ENCODE peak calls at places on chromosomes 6 and 20, in five cellular contexts. C is HepG2; I is effector memory CD4-positive, alpha-beta T cell; X is astrocyte; F is sigmoid colon. B is an unnamed sample. For H3K27me3, the result is how much of the 10 kb centered on the place peaks cover.

GRCh38 chr6:79718509-79719247 is 87.5 kb downstream of the SH3BGRL2 start:
- DNase-seq in F (no peak), X (peak), C (no peak), I (no peak), B (peak)

GRCh38 chr6:42010185-42010872 is 40.0 kb upstream of the TAF8 start:
- DNase-seq in I (no peak), X (no peak), F (no peak), C (no peak), B (no peak)

GRCh38 chr6:160273196-160273595 is 14.6 kb upstream of the SLC22A2 start:
- DNase-seq in C (no peak), X (no peak), I (no peak), F (no peak), B (no peak)

GRCh38 chr20:44646023-44646640 is 5.4 kb downstream of the ADA start:
- DNase-seq in F (no peak), I (no peak), X (peak), C (no peak), B (no peak)

GRCh38 chr20:35968930-35969329 is 540 bp downstream of the CNBD2 start:
- DNase-seq in C (no peak), F (no peak), I (no peak), X (no peak), B (no peak)

GRCh38 chr6:28220164-28221133 is 4.6 kb upstream of the ZSCAN9 start:
- DNase-seq in I (no peak), C (no peak), X (peak), F (no peak), B (no peak)

GRCh38 chr6:119443993-119444641 is 94.6 kb upstream of the MAN1A1 start:
- DNase-seq in X (peak), C (no peak), I (no peak), F (no peak), B (peak)

GRCh38 chr6:166341464-166341863 is 881 bp downstream of the SFT2D1 start:
- DNase-seq in I (no peak), X (no peak), F (no peak), C (no peak), B (no peak)

GRCh38 chr6:156827382-156827781 is 50.2 kb downstream of the ARID1B start:
- DNase-seq in C (no peak), X (no peak), F (no peak), I (no peak), B (no peak)

GRCh38 chr6:157496534-157497095 is 115.6 kb downstream of the ZDHHC14 start:
- DNase-seq in F (no peak), I (no peak), C (no peak), X (no peak), B (no peak)

GRCh38 chr6:56073315-56073714 is 174.1 kb downstream of the COL21A1 start:
- DNase-seq in F (no peak), C (no peak), I (no peak), X (no peak), B (peak)

GRCh38 chr6:31042801-31043200 is 32.5 kb downstream of the MUC22 start:
- DNase-seq in X (peak), I (no peak), F (no peak), C (peak), B (peak)

GRCh38 chr6:167918507-167919278 is 78.8 kb upstream of the KIF25 start:
- DNase-seq in X (no peak), F (no peak), C (no peak), I (no peak), B (no peak)

GRCh38 chr6:88443554-88443953 is 277.4 kb upstream of the CNR1 start:
- DNase-seq in C (no peak), I (no peak), F (no peak), X (no peak), B (no peak)

GRCh38 chr6:45160305-45160704 is 167.8 kb upstream of the RUNX2 start:
- DNase-seq in I (no peak), F (no peak), X (no peak), C (no peak), B (no peak)

GRCh38 chr6:147922764-147923163 is 414.3 kb downstream of the SAMD5 start:
- DNase-seq in X (no peak), I (no peak), F (no peak), C (no peak), B (no peak)

GRCh38 chr6:21836772-21837460 is 243.4 kb downstream of the SOX4 start:
- DNase-seq in I (no peak), C (no peak), F (no peak), X (no peak), B (no peak)

GRCh38 chr20:57480444-57481152 is 44.3 kb downstream of the CTCFL start:
- DNase-seq in X (no peak), F (peak), I (no peak), C (no peak), B (no peak)

GRCh38 chr6:13917141-13917540 is 7.6 kb upstream of the RNF182 start:
- DNase-seq in X (no peak), F (no peak), I (no peak), C (no peak), B (peak)

GRCh38 chr6:81561071-81561564 is 191.4 kb downstream of the TENT5A start:
- DNase-seq in F (no peak), C (peak), I (no peak), X (peak), B (no peak)

GRCh38 chr20:45036044-45036755 is 64.7 kb downstream of the KCNS1 start:
- DNase-seq in C (peak), F (no peak), I (no peak), X (peak), B (peak)

GRCh38 chr6:108655840-108656650 is 95.3 kb downstream of the FOXO3 start:
- DNase-seq in X (peak), C (peak), I (no peak), F (peak), B (peak)

GRCh38 chr6:63685453-63686379 is 50.1 kb downstream of the PHF3 start:
- DNase-seq in F (no peak), I (no peak), C (no peak), X (no peak), B (no peak)

GRCh38 chr6:8432614-8433013 is 2.7 kb downstream of the SLC35B3 start:
- DNase-seq in X (peak), F (no peak), I (no peak), C (no peak), B (peak)

GRCh38 chr6:92121228-92121627 is 1298.1 kb downstream of the EPHA7 start:
- DNase-seq in I (no peak), X (no peak), F (no peak), C (no peak), B (no peak)
- H3K4me3 ChIP-seq in I (no peak), X (no peak), F (no peak), C (no peak), B (no peak)

DNA sequence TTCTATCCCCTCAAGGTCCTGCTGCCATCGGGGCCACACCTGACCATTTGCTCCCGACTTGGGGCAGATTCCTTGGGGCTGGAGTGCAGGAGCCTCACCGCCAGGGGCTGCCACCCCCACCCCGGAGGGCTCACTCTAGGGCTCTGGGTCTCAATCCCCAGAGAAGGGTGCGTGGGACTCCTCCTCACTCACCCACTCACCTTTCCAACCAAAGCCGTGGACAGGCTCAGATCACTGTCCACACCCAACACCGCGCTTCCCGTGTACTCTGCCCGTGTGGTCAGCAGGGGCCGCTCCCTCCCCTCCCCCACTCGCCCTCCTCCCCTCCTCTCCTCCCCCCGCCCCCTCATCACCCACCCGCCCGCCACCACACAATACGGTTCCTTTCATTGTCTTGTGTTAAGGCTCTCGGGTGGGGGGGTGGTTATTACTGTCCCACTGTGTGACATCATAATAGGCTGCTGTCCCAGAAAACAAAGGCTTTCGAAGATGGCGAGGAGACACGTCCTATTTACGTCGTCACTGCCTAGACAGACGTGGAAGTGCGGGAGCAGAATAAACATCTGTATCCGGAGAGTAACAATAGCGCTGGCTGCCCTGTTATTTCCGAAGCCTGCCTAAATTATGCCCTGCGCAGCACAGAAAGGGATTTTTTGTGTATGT is 85.8 kb downstream of the YTHDF1 start:
- DNase-seq in X (no peak), F (peak), C (no peak), I (no peak), B (no peak)
- H3K27me3 ChIP-seq in X (under half), F (under half), C (half or more), I (under half), B (half or more)

GRCh38 chr20:49276201-49276894 is 1.5 kb downstream of the ZNFX1 start:
- DNase-seq in C (no peak), X (peak), I (peak), F (no peak), B (peak)
- H3K4me3 ChIP-seq in C (peak), X (peak), I (peak), F (peak), B (peak)

GRCh38 chr6:149983145-149983544 is 19.4 kb downstream of the ULBP1 start:
- DNase-seq in F (peak), X (no peak), I (no peak), C (no peak), B (no peak)
- H3K27me3 ChIP-seq in F (under half), X (half or more), I (under half), C (under half), B (half or more)

GRCh38 chr6:7200598-7201443 is 93.1 kb downstream of the RREB1 start:
- DNase-seq in X (no peak), C (peak), I (no peak), F (no peak), B (no peak)
- H3K4me3 ChIP-seq in X (no peak), C (peak), I (no peak), F (no peak), B (no peak)

GRCh38 chr20:59690101-59690500 is 85.8 kb downstream of the PHACTR3 start:
- DNase-seq in X (no peak), F (no peak), C (no peak), I (no peak), B (no peak)
- H3K27me3 ChIP-seq in X (under half), F (under half), C (under half), I (under half), B (under half)

GRCh38 chr20:46111028-46111835 is 6.9 kb upstream of the CD40 start:
- DNase-seq in X (no peak), I (no peak), C (no peak), F (peak), B (no peak)

GRCh38 chr20:46111836-46112212 is 6.3 kb upstream of the CD40 start:
- DNase-seq in F (no peak), X (no peak), I (no peak), C (no peak), B (no peak)

GRCh38 chr20:46108435-46108841 is 9.7 kb upstream of the CD40 start:
- DNase-seq in I (no peak), C (no peak), F (no peak), X (no peak), B (no peak)

GRCh38 chr20:46112430-46113020 is 5.6 kb upstream of the CD40 start:
- DNase-seq in C (no peak), I (no peak), X (no peak), F (no peak), B (no peak)

DNA sequence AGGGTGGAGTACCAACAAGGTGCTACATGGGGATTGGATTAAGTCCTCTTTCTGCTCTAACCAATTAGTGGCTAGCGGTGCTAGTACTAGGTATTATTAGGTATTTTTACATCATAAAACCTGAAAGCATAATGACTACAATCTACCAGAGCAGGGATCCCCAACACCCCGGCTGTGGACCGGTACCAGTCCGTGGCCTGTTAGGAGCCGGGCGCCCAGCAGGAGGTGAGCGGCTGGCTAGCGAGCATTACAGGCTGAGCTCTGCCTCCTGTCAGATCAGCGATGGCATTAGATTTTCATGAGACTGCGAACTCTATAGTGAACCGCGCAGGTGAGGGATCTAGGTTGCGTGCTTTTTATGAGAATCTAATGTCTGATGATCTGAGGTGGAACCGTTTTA is 9.1 kb upstream of the CD40 start:
- DNase-seq in I (no peak), X (no peak), F (no peak), C (no peak), B (no peak)
- H3K4me3 ChIP-seq in I (no peak), X (no peak), F (no peak), C (no peak), B (no peak)

GRCh38 chr6:36328600-36328999 is 8.1 kb downstream of the BNIP5 start:
- DNase-seq in X (no peak), F (no peak), I (no peak), C (no peak), B (no peak)

GRCh38 chr6:36327226-36328009 is 9.3 kb downstream of the BNIP5 start:
- DNase-seq in C (no peak), F (no peak), X (no peak), I (no peak), B (no peak)

GRCh38 chr6:36333889-36334288 is 2.8 kb downstream of the BNIP5 start:
- DNase-seq in X (no peak), F (no peak), C (no peak), I (no peak), B (peak)

GRCh38 chr6:36329798-36330291 is 6.8 kb downstream of the BNIP5 start:
- DNase-seq in I (no peak), C (no peak), X (no peak), F (no peak), B (no peak)

GRCh38 chr6:36330366-36330765 is 6.3 kb downstream of the BNIP5 start:
- DNase-seq in F (no peak), X (no peak), I (no peak), C (no peak), B (no peak)
- H3K27me3 ChIP-seq in F (under half), X (half or more), I (under half), C (under half), B (half or more)

GRCh38 chr6:152474341-152474740 is 162.8 kb downstream of the SYNE1 start:
- DNase-seq in C (no peak), I (no peak), F (no peak), X (no peak), B (no peak)

GRCh38 chr6:152472325-152472724 is 164.8 kb downstream of the SYNE1 start:
- DNase-seq in X (no peak), I (no peak), F (no peak), C (no peak), B (peak)

GRCh38 chr6:152471459-152472070 is 165.6 kb downstream of the SYNE1 start:
- DNase-seq in X (no peak), F (no peak), C (no peak), I (no peak), B (peak)
- H3K4me3 ChIP-seq in X (no peak), F (peak), C (no peak), I (no peak), B (peak)